ENCODE peak calls at places on chromosomes 13 and 19, in six cellular contexts. D, V, F, G, U and O are unnamed samples.

GRCh38 chr13:74751739-74752138 is 617.5 kb upstream of the KLF12 start:
- DNase-seq in D (no peak), V (no peak), F (no peak), G (no peak), U (no peak), O (no peak)

GRCh38 chr19:48487944-48488343 is 18.8 kb downstream of the CYTH2 start:
- DNase-seq in D (peak; percentile 62), V (no peak), F (no peak), G (no peak), U (peak; percentile 68), O (peak; percentile 69)

GRCh38 chr13:93496985-93497673 is 270.5 kb downstream of the GPC6 start:
- DNase-seq in D (no peak), V (no peak), F (no peak), G (no peak), U (no peak), O (no peak)

GRCh38 chr13:23901365-23901764 is 4.1 kb upstream of the C1QTNF9B start:
- DNase-seq in D (no peak), V (no peak), F (no peak), G (no peak), U (no peak), O (no peak)

GRCh38 chr13:87792878-87793277 is 121.7 kb downstream of the SLITRK5 start:
- DNase-seq in D (no peak), V (peak; percentile 59), F (no peak), G (no peak), U (no peak), O (no peak)

GRCh38 chr13:33110386-33110712 is 94.1 kb downstream of the KL start:
- DNase-seq in D (no peak), V (no peak), F (no peak), G (no peak), U (no peak), O (no peak)

GRCh38 chr19:48569814-48570213 is 17.8 kb downstream of the SULT2B1 start:
- DNase-seq in D (no peak), V (no peak), F (no peak), G (no peak), U (no peak), O (no peak)

GRCh38 chr19:52724701-52725514 is 9.9 kb downstream of the ZNF611 start:
- DNase-seq in D (no peak), V (no peak), F (no peak), G (no peak), U (no peak), O (no peak)

GRCh38 chr19:55454787-55455243 is 6.6 kb downstream of the ISOC2 start:
- DNase-seq in D (no peak), V (peak; percentile 85), F (no peak), G (no peak), U (no peak), O (peak; percentile 56)

GRCh38 chr13:43493496-43494000 is 293.2 kb downstream of the ENOX1 start:
- DNase-seq in D (no peak), V (no peak), F (no peak), G (no peak), U (no peak), O (no peak)

GRCh38 chr19:3790209-3790734 is 4.1 kb upstream of the MATK start:
- DNase-seq in D (no peak), V (no peak), F (no peak), G (no peak), U (no peak), O (no peak)

GRCh38 chr19:2661615-2662014 is 40.9 kb downstream of the GNG7 start:
- DNase-seq in D (no peak), V (peak; percentile 57), F (no peak), G (no peak), U (no peak), O (no peak)

GRCh38 chr13:34040863-34041262 is 222.9 kb downstream of the RFC3 start:
- DNase-seq in D (no peak), V (no peak), F (no peak), G (no peak), U (no peak), O (no peak)

GRCh38 chr19:51689751-51690358 is 3.3 kb upstream of the SPACA6 start:
- DNase-seq in D (no peak), V (peak; percentile 82), F (no peak), G (peak; percentile 65), U (peak; percentile 53), O (no peak)

GRCh38 chr19:16455489-16455888 is 16.3 kb downstream of the EPS15L1 start:
- DNase-seq in D (no peak), V (no peak), F (no peak), G (no peak), U (no peak), O (no peak)

GRCh38 chr19:11457115-11457514 is 21.7 kb downstream of the PRKCSH start:
- DNase-seq in D (no peak), V (no peak), F (no peak), G (no peak), U (no peak), O (no peak)

GRCh38 chr13:79258489-79258888 is 147.6 kb downstream of the RBM26 start:
- DNase-seq in D (no peak), V (no peak), F (no peak), G (no peak), U (no peak), O (no peak)

GRCh38 chr13:37595162-37595561 is 3.4 kb downstream of the POSTN start:
- DNase-seq in D (no peak), V (peak; percentile 14), F (no peak), G (no peak), U (no peak), O (no peak)

GRCh38 chr13:110938662-110939421 is 24.0 kb upstream of the ANKRD10 start:
- DNase-seq in D (no peak), V (no peak), F (no peak), G (no peak), U (no peak), O (no peak)

GRCh38 chr13:78121459-78122348 is 203.1 kb upstream of the EDNRB start:
- DNase-seq in D (no peak), V (peak; percentile 88), F (peak; percentile 65), G (peak; percentile 44), U (peak; percentile 31), O (no peak)

GRCh38 chr13:95256086-95256485 is 45.2 kb downstream of the ABCC4 start:
- DNase-seq in D (no peak), V (no peak), F (no peak), G (no peak), U (no peak), O (no peak)

GRCh38 chr13:25874064-25874737 is 177.6 kb downstream of the SHISA2 start:
- DNase-seq in D (no peak), V (no peak), F (no peak), G (no peak), U (no peak), O (no peak)

GRCh38 chr19:6521718-6522646 is 8.8 kb upstream of the TNFSF9 start:
- DNase-seq in D (no peak), V (peak; percentile 12), F (no peak), G (no peak), U (no peak), O (peak; percentile 46)

GRCh38 chr19:35116085-35116801 is 620 bp downstream of the FXYD3 start:
- DNase-seq in D (no peak), V (no peak), F (no peak), G (no peak), U (no peak), O (peak; percentile 84)

GRCh38 chr13:39311619-39312018 is 273.4 kb downstream of the NHLRC3 start:
- DNase-seq in D (no peak), V (no peak), F (no peak), G (no peak), U (peak; percentile 25), O (no peak)

GRCh38 chr13:41457589-41458186 is 338 bp downstream of the RGCC start:
- DNase-seq in D (no peak), V (peak; percentile 29), F (no peak), G (no peak), U (peak; percentile 25), O (peak; percentile 50)

DNA sequence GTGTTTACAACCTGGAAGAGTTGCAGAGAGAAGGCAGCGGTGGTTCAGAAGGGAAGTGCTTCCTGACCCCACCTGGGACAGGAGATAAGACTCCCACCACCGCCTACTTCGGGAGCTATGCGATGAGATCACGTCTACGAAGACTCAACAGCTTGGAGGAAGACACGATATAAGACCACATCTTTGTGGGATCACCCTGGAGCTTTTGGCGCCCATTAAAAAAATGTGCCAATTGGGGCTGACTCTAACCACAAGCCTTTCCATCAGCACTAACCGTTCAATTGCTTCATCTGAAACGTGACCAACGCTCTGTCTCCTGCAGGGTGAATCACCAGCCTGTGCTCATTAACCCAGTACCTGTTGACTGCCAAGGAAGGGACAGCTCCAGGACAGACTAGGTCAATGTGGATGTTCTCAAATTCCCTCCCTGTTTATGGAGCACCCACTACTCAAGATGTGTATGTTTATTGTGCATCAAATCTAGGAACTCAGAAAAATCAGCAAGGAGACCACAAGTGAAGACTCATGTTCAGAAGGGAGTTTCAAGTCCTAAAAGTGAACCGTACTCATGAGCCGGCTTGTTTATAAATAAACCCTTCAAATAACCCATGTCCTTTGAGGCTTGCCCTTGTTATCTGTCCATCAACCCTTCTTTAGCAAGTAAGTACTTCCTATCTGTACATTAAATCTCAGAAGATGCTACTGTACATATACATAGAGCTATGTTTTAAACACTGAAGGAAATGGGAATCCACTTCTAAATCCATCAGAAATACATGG is 67.5 kb downstream of the LATS2 start:
- DNase-seq in D (no peak), V (no peak), F (peak; percentile 56), G (no peak), U (no peak), O (no peak)
- H3K4me1 ChIP-seq in D (peaks cover 15% of the 10 kb centered on the region), V (peaks cover 25% of the 10 kb centered on the region), F (peaks cover 21% of the 10 kb centered on the region), G (no peaks in the 10 kb centered on the region), U (peaks cover 58% of the 10 kb centered on the region), O (no peaks in the 10 kb centered on the region)

GRCh38 chr19:1243768-1244692 is 2.5 kb downstream of the ATP5F1D start:
- DNase-seq in D (no peak), V (peak; percentile 88), F (peak; percentile 89), G (peak; percentile 90), U (peak; percentile 87), O (peak; percentile 90)
- H3K4me1 ChIP-seq in D (peaks cover 67% of the 10 kb centered on the region), V (peaks cover 11% of the 10 kb centered on the region), F (peaks cover 80% of the 10 kb centered on the region), G (peaks cover 18% of the 10 kb centered on the region), U (peaks cover 92% of the 10 kb centered on the region), O (peaks cover 60% of the 10 kb centered on the region)

GRCh38 chr13:64746845-64747244 is 2483.3 kb downstream of the PCDH9 start:
- DNase-seq in D (no peak), V (peak; percentile 46), F (no peak), G (no peak), U (no peak), O (no peak)

GRCh38 chr13:64753606-64754005 is 2476.5 kb downstream of the PCDH9 start:
- DNase-seq in D (no peak), V (no peak), F (no peak), G (no peak), U (no peak), O (no peak)

GRCh38 chr13:64749301-64749700 is 2480.8 kb downstream of the PCDH9 start:
- DNase-seq in D (no peak), V (no peak), F (no peak), G (no peak), U (no peak), O (no peak)
- H3K4me1 ChIP-seq in D (no peaks in the 10 kb centered on the region), V (peaks cover 15% of the 10 kb centered on the region), F (no peaks in the 10 kb centered on the region), G (no peaks in the 10 kb centered on the region), U (no peaks in the 10 kb centered on the region), O (no peaks in the 10 kb centered on the region)

DNA sequence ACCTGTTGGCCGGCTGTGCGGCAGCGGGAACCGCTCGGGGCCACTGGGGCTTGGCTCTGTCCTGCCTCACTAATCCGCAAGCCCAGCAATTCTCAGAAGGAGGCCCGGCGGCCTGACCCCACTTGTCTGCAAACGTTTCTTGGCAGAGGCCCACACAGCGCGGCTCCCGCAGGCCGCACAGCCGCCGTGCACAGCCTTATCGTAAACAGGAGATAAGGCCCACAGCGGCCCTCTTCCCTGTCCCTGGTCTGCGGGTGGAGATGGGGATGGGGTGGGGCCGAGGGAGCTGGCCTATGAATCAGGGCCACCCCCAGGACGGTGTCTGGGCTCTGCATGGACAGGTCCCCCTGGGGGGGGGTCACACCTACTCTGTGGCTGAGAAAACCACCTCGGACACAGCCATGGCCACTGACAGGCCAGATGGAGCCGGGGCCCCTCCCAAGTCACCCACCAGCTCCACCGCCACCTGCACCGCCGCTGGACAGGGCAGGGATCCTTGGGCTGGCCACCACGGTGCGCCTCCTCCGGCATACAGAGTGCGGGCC is 47.8 kb downstream of the COMP start:
- DNase-seq in D (no peak), V (no peak), F (peak; percentile 81), G (peak; percentile 62), U (peak; percentile 79), O (peak; percentile 82)
- H3K4me1 ChIP-seq in D (no peaks in the 10 kb centered on the region), V (no peaks in the 10 kb centered on the region), F (peaks cover 36% of the 10 kb centered on the region), G (peaks cover 5% of the 10 kb centered on the region), U (peaks cover 38% of the 10 kb centered on the region), O (peaks cover 38% of the 10 kb centered on the region)